ENCODE peak calls at places on chromosomes 11 and 22, in eight cellular contexts. J, B, V, P, T, C, L and D are unnamed samples.

GRCh38 chr11:72767203-72768062 is 15.2 kb upstream of the ARAP1 start:
- DNase-seq in C (no peak), J (no peak), L (no peak), V (no peak), T (no peak), B (no peak), P (no peak), D (no peak)

GRCh38 chr22:35601743-35602633 is 15.1 kb downstream of the MB start:
- DNase-seq in V (no peak), C (no peak), J (no peak), T (no peak), P (no peak), L (no peak), B (peak; percentile 40), D (no peak)

GRCh38 chr11:95345651-95346050 is 114.6 kb upstream of the SESN3 start:
- DNase-seq in V (no peak), T (no peak), J (no peak), B (no peak), L (no peak), P (no peak), C (no peak), D (no peak)

GRCh38 chr11:101470881-101471535 is 112.8 kb downstream of the TRPC6 start:
- DNase-seq in L (no peak), T (no peak), P (no peak), V (no peak), J (no peak), B (no peak), C (no peak), D (no peak)

GRCh38 chr11:74487875-74488274 is 5.6 kb downstream of the LIPT2 start:
- DNase-seq in L (no peak), V (no peak), P (no peak), T (no peak), C (no peak), J (peak; percentile 33), B (peak; percentile 63), D (no peak)

GRCh38 chr22:37235897-37236607 is 8.0 kb downstream of the RAC2 start:
- DNase-seq in L (no peak), J (no peak), B (no peak), T (no peak), C (no peak), V (no peak), P (no peak), D (no peak)

GRCh38 chr11:95593101-95593500 is 196.5 kb downstream of the FAM76B start:
- DNase-seq in B (no peak), T (no peak), L (no peak), J (no peak), C (no peak), V (no peak), P (no peak), D (no peak)

GRCh38 chr11:69380451-69380901 is 86.5 kb downstream of the MYEOV start:
- DNase-seq in B (no peak), V (no peak), L (no peak), C (no peak), T (no peak), J (no peak), P (no peak), D (no peak)

GRCh38 chr11:27898166-27898565 is 197.9 kb upstream of the BDNF start:
- DNase-seq in P (no peak), B (no peak), V (no peak), T (no peak), J (no peak), C (no peak), L (no peak), D (no peak)

GRCh38 chr22:42052765-42053164 is 17.8 kb downstream of the NAGA start:
- DNase-seq in B (no peak), L (no peak), C (no peak), V (no peak), P (no peak), J (no peak), T (no peak), D (no peak)